ENCODE peak calls at places on chromosomes 4 and X, in five cellular contexts. V is neural progenitor cell, A is K562, Z is GM12878, J is GM23248. I is an unnamed sample.

GRCh38 chr4:157023941-157024340 is 52.0 kb upstream of the GLRB start:
- DNase-seq in J (peak; percentile 20), A (no peak), Z (no peak), V (no peak), I (no peak)

GRCh38 chr4:138487217-138487616 is 245.1 kb upstream of the SLC7A11 start:
- DNase-seq in V (no peak), Z (no peak), A (no peak), J (no peak), I (no peak)

GRCh38 chrX:4277122-4277521 is 563.7 kb upstream of the PRKX start:
- DNase-seq in Z (no peak), V (no peak), A (no peak), J (no peak), I (no peak)

GRCh38 chrX:69762340-69762739 is 146.4 kb downstream of the EDA start:
- DNase-seq in A (no peak), V (no peak), J (no peak), Z (no peak), I (no peak)

GRCh38 chr4:165308174-165308573 is 19.3 kb upstream of the MSMO1 start:
- DNase-seq in V (no peak), J (peak; percentile 42), A (no peak), Z (no peak), I (no peak)

GRCh38 chrX:40755291-40756249 is 20.2 kb upstream of the MED14 start:
- DNase-seq in Z (no peak), J (peak; percentile 80), V (no peak), A (no peak), I (no peak)

GRCh38 chr4:141569141-141569540 is 67.2 kb upstream of the IL15 start:
- DNase-seq in Z (no peak), J (peak; percentile 54), A (no peak), V (no peak), I (no peak)

GRCh38 chr4:184808719-184809062 is 17.1 kb downstream of the ACSL1 start:
- DNase-seq in A (no peak), V (no peak), J (peak; percentile 13), Z (no peak), I (no peak)

GRCh38 chr4:112167790-112168189 is 22.5 kb downstream of the FAM241A start:
- DNase-seq in J (no peak), A (no peak), Z (no peak), V (no peak), I (no peak)

DNA sequence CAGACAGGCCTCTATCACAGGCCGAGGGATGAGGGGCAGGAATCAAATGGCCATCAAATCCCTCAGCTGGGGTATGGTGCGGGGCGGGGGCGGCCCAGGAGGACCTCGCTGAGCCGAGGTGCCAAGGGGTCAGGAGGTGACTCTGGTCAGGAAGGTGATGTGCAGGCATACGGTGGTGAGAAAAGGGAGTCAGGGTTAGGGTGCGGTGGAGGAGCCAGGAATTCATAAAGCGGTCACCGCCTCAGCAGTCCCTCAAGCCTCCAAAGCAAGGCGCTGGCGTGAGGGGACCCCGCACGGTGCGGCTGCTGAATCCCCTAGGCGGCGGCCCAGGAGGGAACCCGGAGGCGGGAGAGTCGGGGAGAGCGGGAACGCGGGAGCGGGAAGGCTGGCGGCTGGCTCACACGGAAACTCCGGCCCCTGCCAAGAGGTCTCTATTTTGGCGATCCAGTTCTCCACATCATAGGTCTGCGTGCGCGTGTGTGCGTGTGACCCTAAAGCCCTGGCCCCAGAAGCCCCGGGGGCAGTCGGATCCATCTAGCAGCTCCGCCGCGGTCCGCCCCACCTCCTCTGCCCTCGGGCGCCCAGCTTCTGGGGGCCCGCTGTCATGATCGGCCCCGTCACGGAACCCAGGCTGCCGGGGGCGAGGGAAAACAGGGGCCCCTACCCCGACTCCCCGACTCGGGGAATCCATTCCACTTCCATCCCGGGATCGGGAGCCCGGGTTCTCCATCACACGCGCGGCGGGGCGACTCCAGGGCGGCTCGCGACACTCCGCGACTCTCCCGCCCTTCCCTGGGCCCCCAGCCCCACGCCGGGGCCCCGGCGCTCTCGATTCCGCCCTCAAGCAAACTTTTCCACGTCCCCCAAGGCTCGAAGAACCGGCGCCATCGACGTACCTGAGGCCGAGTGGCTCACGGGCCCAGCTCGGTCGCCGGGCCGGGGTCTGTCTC is 593 bp downstream of the ELF4 start:
- DNase-seq in A (peak; percentile 38), V (peak; percentile 30), Z (no peak), J (peak; percentile 62), I (no peak)
- H3K27ac ChIP-seq in A (peak overlapping the region; percentile 96), V (no peak overlapping the region), Z (peak overlapping the region; percentile 78), J (peak overlapping the region; percentile 97), I (peak overlapping the region; percentile 67)

DNA sequence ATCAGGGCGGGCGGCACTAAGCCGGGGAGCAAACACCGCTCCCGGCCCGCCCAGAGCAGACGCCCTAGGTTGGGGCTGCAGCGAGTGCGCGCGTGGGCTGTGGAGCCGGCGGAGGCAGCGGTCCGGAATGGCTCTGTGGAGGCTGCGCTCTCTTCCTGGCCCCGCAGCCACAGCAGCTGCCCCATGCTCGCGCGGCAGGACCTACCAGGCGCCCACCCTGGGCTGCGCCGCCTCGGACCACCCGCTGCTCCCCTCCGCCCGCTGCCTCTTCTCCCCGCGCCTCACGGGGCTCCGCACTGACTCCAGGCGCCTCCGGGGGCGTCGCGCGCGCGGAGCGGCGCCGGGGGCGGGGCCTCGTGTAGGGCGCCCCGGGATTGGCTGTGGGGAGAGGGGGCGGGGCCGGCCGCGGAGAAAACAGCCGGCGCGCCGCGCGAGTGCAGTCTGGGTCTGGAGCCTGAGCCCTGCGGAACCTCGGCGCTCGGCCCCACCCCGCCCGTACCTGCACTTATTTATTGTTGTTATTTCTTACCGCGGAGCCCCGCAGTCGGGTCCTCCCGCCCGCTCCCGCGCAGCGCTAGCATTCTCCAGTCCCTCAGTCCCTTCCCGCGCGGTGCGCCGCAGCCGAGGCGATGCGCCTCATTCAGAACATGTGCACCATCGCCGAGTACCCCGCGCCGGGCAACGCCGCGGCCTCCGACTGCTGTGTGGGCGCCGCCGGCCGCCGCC is at the start of gene RASL11B:
- DNase-seq in V (peak; percentile 92), Z (peak; percentile 4), J (peak; percentile 95), A (peak; percentile 95), I (no peak)
- H3K9ac ChIP-seq in V (no peak within 1 kb of the TSS), Z (no peak within 1 kb of the TSS), J (peak within 1 kb of the TSS; percentile 68), A (peak within 1 kb of the TSS; percentile 92), I (peak within 1 kb of the TSS; percentile 43)

GRCh38 chrX:25012433-25012735 is 3.4 kb downstream of the ARX start:
- DNase-seq in V (peak; percentile 79), Z (no peak), A (no peak), J (peak; percentile 24), I (no peak)
- H3K4me3 ChIP-seq in V (peak overlapping the region; percentile 46), Z (no peak overlapping the region), A (no peak overlapping the region), J (no peak overlapping the region), I (peak overlapping the region; percentile 72)

GRCh38 chr4:67575889-67576329 is 17.4 kb downstream of the STAP1 start:
- DNase-seq in J (no peak), Z (no peak), A (peak; percentile 63), V (no peak), I (no peak)
- H3K27ac ChIP-seq in J (no peak overlapping the region), Z (peak overlapping the region; percentile 67), A (peak overlapping the region; percentile 94), V (no peak overlapping the region), I (no peak overlapping the region)

GRCh38 chrX:7086384-7086783 is 61.1 kb upstream of the STS start:
- DNase-seq in V (no peak), Z (no peak), A (no peak), J (peak; percentile 17), I (peak; percentile 76)

GRCh38 chrX:7083468-7084396 is 63.8 kb upstream of the STS start:
- DNase-seq in A (no peak), V (no peak), Z (peak; percentile 84), J (peak; percentile 84), I (peak; percentile 24)

GRCh38 chrX:7083021-7083420 is 64.5 kb upstream of the STS start:
- DNase-seq in J (no peak), V (no peak), A (no peak), Z (no peak), I (no peak)

GRCh38 chrX:7084841-7085240 is 62.7 kb upstream of the STS start:
- DNase-seq in V (no peak), A (no peak), Z (no peak), J (no peak), I (no peak)

DNA sequence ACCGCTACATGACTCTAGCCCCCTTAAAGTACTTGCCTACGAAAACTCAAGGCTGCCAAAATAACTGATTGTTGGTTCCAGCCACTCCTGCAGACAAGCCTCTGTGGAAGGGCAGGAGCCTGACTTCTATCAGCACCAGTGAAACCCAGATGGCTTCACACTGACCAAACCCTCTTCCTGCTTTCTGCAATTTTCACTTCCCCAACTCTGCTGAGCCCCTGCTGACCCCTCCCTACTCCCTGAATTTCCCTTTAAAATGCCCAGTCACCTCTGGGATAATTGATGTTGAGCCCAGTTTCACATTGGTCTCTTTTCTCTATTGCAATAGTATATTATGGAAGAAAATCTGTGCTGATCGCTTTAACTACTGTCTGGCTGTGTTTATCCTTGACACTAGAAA is 61.6 kb upstream of the STS start:
- DNase-seq in V (no peak), Z (no peak), J (no peak), A (no peak), I (no peak)
- H3K9ac ChIP-seq in V (no peak overlapping the region), Z (no peak overlapping the region), J (no peak overlapping the region), A (no peak overlapping the region), I (no peak overlapping the region)

GRCh38 chr4:182475539-182475938 is 232.3 kb downstream of the TENM3 start:
- DNase-seq in Z (no peak), A (no peak), J (no peak), V (no peak), I (no peak)
- H3K4me3 ChIP-seq in Z (no peak overlapping the region), A (no peak overlapping the region), J (no peak overlapping the region), V (no peak overlapping the region), I (no peak overlapping the region)